ENCODE peak calls at places on chromosomes 16 and 17, in ten cellular contexts. S is testis, O is pancreas, I is colonic mucosa, F is tibial artery, Q is cardiac muscle cell, T is fibroblast of pulmonary artery, L is AG10803, X is psoas muscle, R is omental fat pad. K is an unnamed sample.

GRCh38 chr16:87274808-87275207 is 42.4 kb downstream of the C16orf95 start:
- DNase-seq in S (no peak), O (no peak), I (no peak), F (no peak), Q (no peak), T (no peak), L (peak; percentile 15), X (no peak), R (no peak), K (no peak)

GRCh38 chr17:81043725-81044427 is 8.9 kb downstream of the BAIAP2 start:
- DNase-seq in S (no peak), O (no peak), I (no peak), F (no peak), Q (no peak), T (no peak), L (peak; percentile 23), X (no peak), R (no peak), K (no peak)

GRCh38 chr16:71520550-71520949 is 5.7 kb upstream of the CHST4 start:
- DNase-seq in S (no peak), O (no peak), I (no peak), F (no peak), Q (no peak), T (no peak), L (no peak), X (no peak), R (no peak), K (no peak)

GRCh38 chr16:635573-636205 is 416 bp downstream of the METTL26 start:
- DNase-seq in S (no peak), O (no peak), I (no peak), F (no peak), Q (no peak), T (no peak), L (no peak), X (no peak), R (no peak), K (no peak)

GRCh38 chr16:30659507-30660423 is 1.5 kb downstream of the FBRS start:
- DNase-seq in S (no peak), O (peak; percentile 55), I (peak; percentile 56), F (no peak), Q (no peak), T (no peak), L (peak; percentile 28), X (peak; percentile 75), R (no peak), K (no peak)

GRCh38 chr16:58197314-58198012 is 443 bp downstream of the CSNK2A2 start:
- DNase-seq in S (no peak), O (no peak), I (no peak), F (no peak), Q (peak; percentile 40), T (no peak), L (no peak), X (peak; percentile 42), R (no peak), K (no peak)

GRCh38 chr17:39738568-39738901 is 797 bp downstream of the GRB7 start:
- DNase-seq in S (no peak), O (peak; percentile 72), I (peak; percentile 83), F (no peak), Q (no peak), T (no peak), L (no peak), X (peak; percentile 38), R (no peak), K (no peak)

GRCh38 chr17:31580331-31581021 is 189.0 kb downstream of the RAB11FIP4 start:
- DNase-seq in S (no peak), O (no peak), I (no peak), F (peak; percentile 71), Q (no peak), T (peak; percentile 80), L (peak; percentile 81), X (peak; percentile 69), R (peak; percentile 65), K (no peak)

GRCh38 chr16:17784073-17784472 is 313.3 kb upstream of the XYLT1 start:
- DNase-seq in S (no peak), O (no peak), I (no peak), F (no peak), Q (peak; percentile 88), T (peak; percentile 16), L (peak; percentile 45), X (no peak), R (no peak), K (no peak)

GRCh38 chr17:41784207-41784744 is 2.2 kb downstream of the JUP start:
- DNase-seq in S (no peak), O (no peak), I (peak; percentile 60), F (no peak), Q (peak; percentile 64), T (peak; percentile 83), L (no peak), X (peak; percentile 73), R (no peak), K (no peak)

GRCh38 chr17:52227926-52228325 is 69.4 kb upstream of the CA10 start:
- DNase-seq in S (no peak), O (no peak), I (no peak), F (no peak), Q (no peak), T (no peak), L (no peak), X (no peak), R (no peak), K (no peak)

GRCh38 chr16:72645526-72645925 is 402.4 kb downstream of the ZFHX3 start:
- DNase-seq in S (no peak), O (no peak), I (no peak), F (no peak), Q (no peak), T (no peak), L (peak; percentile 24), X (no peak), R (no peak), K (no peak)

GRCh38 chr16:16184594-16184993 is 38.7 kb downstream of the ABCC6 start:
- DNase-seq in S (no peak), O (no peak), I (no peak), F (no peak), Q (no peak), T (no peak), L (no peak), X (no peak), R (no peak), K (no peak)

GRCh38 chr16:16182918-16183317 is 40.4 kb downstream of the ABCC6 start:
- DNase-seq in S (no peak), O (no peak), I (no peak), F (no peak), Q (no peak), T (no peak), L (no peak), X (no peak), R (no peak), K (no peak)

GRCh38 chr16:16185095-16185494 is 38.2 kb downstream of the ABCC6 start:
- DNase-seq in S (no peak), O (no peak), I (no peak), F (no peak), Q (no peak), T (no peak), L (no peak), X (no peak), R (no peak), K (no peak)

GRCh38 chr16:16186820-16187219 is 36.5 kb downstream of the ABCC6 start:
- DNase-seq in S (no peak), O (no peak), I (no peak), F (no peak), Q (no peak), T (no peak), L (no peak), X (no peak), R (no peak), K (no peak)

GRCh38 chr16:16183562-16183961 is 39.7 kb downstream of the ABCC6 start:
- DNase-seq in S (no peak), O (no peak), I (no peak), F (no peak), Q (no peak), T (no peak), L (no peak), X (no peak), R (no peak), K (no peak)
- TF ChIP-seq CTCF in S (no peak), O (no peak), I (no peak), F (no peak), Q (peak; percentile 24), T (peak; percentile 15), L (peak; percentile 9), X (no peak), R (no peak), K (peak; percentile 40)

GRCh38 chr17:47660064-47660492 is 10.4 kb downstream of the KPNB1 start:
- DNase-seq in S (no peak), O (no peak), I (no peak), F (no peak), Q (no peak), T (no peak), L (no peak), X (no peak), R (no peak), K (no peak)
- TF ChIP-seq CTCF in S (no peak), O (no peak), I (no peak), F (no peak), Q (no peak), T (no peak), L (no peak), X (no peak), R (no peak), K (no peak)

DNA sequence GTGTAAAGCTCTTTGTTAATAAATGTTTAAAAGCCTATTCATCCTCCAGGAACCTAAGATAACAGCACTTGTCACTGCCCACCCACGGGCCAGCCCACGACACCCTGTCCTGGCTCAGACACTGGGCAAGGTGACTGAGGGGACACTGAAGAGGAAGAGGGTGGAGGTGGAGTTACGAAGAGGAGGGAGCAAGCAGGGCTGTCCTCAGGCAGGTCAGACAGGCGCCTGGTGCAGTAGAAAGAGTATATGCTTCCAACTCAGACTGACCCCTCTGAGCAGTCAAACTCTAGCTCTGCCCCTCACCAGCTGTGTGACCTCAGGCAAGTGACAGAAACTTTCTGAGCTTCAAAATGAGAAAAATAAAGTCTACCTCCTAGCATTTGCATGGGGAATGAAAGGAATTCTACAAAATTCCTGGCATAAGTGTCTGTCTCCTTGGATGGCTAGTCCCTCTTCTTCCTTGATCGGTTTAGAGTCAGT is 22.8 kb downstream of the TEX2 start:
- DNase-seq in S (no peak), O (no peak), I (no peak), F (no peak), Q (peak; percentile 25), T (peak; percentile 29), L (no peak), X (no peak), R (no peak), K (no peak)
- TF ChIP-seq CTCF in S (no peak), O (no peak), I (no peak), F (no peak), Q (peak; percentile 27), T (no peak), L (no peak), X (no peak), R (no peak), K (peak; percentile 45)

DNA sequence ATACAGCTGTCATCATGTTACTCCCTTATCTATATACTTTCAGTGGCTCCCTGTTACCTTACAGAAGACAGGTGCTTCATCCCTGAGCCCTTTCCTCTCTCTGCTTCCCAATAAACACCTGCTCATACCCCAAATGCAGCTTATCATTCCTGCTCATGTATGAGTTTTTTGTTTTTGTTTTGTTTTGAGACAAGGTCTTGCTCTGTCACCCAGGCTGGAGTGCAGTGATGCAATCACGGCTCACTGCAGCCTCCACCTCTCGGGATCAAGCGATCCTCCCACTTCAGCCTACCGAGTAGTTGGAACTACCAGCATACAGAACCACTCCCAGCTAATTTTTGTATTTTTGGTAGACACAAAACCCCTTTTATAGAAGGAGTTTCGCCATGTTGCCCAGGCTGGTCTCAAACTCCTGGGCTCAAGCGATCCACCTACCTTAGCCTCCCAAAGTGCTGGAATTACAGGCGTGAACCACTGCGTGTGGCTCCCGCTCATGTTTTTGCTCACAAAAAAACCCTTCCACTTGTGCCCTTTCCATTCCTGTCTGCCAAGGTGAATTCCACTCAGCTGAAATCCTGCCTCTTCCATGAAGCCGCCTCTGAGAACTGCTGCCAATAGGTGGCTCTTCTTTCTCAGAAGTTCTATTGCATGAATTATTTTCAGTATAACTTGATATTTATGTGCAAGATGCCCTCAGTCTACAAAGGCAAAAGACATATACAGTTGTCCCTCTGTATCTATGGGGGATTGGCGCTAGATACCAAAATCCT is 7.9 kb upstream of the RNF157 start:
- DNase-seq in S (no peak), O (no peak), I (no peak), F (no peak), Q (no peak), T (no peak), L (no peak), X (peak; percentile 47), R (no peak), K (no peak)
- TF ChIP-seq CTCF in S (no peak), O (no peak), I (no peak), F (no peak), Q (peak; percentile 27), T (peak; percentile 29), L (no peak), X (no peak), R (no peak), K (no peak)

K was measured in type B pancreatic cell.